ENCODE peak calls at places on chromosomes 13 and 19, in ten cellular contexts. B is neural progenitor cell, A is psoas muscle, L is esophagus squamous epithelium, S is OCI-LY7, Y is cardiac muscle cell, X is fibroblast of pulmonary artery, D is heart left ventricle, H is epithelial cell of esophagus, P is ovary. F is an unnamed sample.

GRCh38 chr13:22454586-22454985 is 726.2 kb upstream of the SGCG start:
- DNase-seq in B (no peak), A (no peak), L (no peak), S (no peak), Y (peak), X (no peak), D (no peak), H (no peak), P (no peak), F (no peak)

GRCh38 chr19:14554382-14554812 is 17.5 kb downstream of the NDUFB7 start:
- DNase-seq in B (no peak), A (no peak), L (no peak), S (no peak), Y (no peak), X (no peak), D (no peak), H (peak), P (no peak), F (no peak)

GRCh38 chr13:99658266-99658991 is 157.2 kb downstream of the TM9SF2 start:
- DNase-seq in B (peak), A (peak), L (no peak), S (no peak), Y (peak), X (peak), D (peak), H (peak), P (peak), F (peak)

GRCh38 chr19:31496076-31496475 is 146.8 kb upstream of the TSHZ3 start:
- DNase-seq in B (no peak), A (no peak), L (no peak), S (no peak), Y (no peak), X (no peak), D (no peak), H (no peak), P (no peak), F (no peak)

GRCh38 chr13:114099191-114099590 is 33.2 kb downstream of the RASA3 start:
- DNase-seq in B (peak), A (peak), L (no peak), S (no peak), Y (peak), X (peak), D (peak), H (peak), P (peak), F (peak)

GRCh38 chr19:56132316-56132822 is 8.7 kb upstream of the ZNF444 start:
- DNase-seq in B (peak), A (no peak), L (no peak), S (no peak), Y (peak), X (peak), D (no peak), H (no peak), P (no peak), F (peak)

GRCh38 chr13:104086205-104086604 is 1020.0 kb upstream of the SLC10A2 start:
- DNase-seq in B (no peak), A (no peak), L (no peak), S (no peak), Y (no peak), X (peak), D (no peak), H (no peak), P (no peak), F (no peak)

GRCh38 chr13:33290421-33290965 is 4.9 kb upstream of the STARD13 start:
- DNase-seq in B (no peak), A (no peak), L (no peak), S (no peak), Y (no peak), X (no peak), D (no peak), H (no peak), P (no peak), F (peak)

GRCh38 chr13:25846227-25846984 is 205.4 kb downstream of the SHISA2 start:
- DNase-seq in B (no peak), A (no peak), L (no peak), S (no peak), Y (no peak), X (no peak), D (no peak), H (peak), P (no peak), F (no peak)

GRCh38 chr13:97220151-97220900 is 1.8 kb upstream of the MBNL2 start:
- DNase-seq in B (no peak), A (no peak), L (no peak), S (no peak), Y (no peak), X (no peak), D (no peak), H (peak), P (no peak), F (no peak)

GRCh38 chr19:6204212-6204611 is 68.7 kb downstream of the ACSBG2 start:
- DNase-seq in B (no peak), A (no peak), L (no peak), S (no peak), Y (no peak), X (peak), D (no peak), H (no peak), P (no peak), F (peak)

GRCh38 chr13:27228131-27228530 is 23.2 kb upstream of the RPL21 start:
- DNase-seq in B (no peak), A (no peak), L (no peak), S (peak), Y (no peak), X (no peak), D (no peak), H (no peak), P (no peak), F (no peak)

GRCh38 chr19:5083547-5083965 is 114.6 kb downstream of the KDM4B start:
- DNase-seq in B (peak), A (peak), L (no peak), S (no peak), Y (no peak), X (peak), D (peak), H (no peak), P (peak), F (no peak)

GRCh38 chr13:64755961-64756360 is 2474.2 kb downstream of the PCDH9 start:
- DNase-seq in B (no peak), A (no peak), L (no peak), S (no peak), Y (no peak), X (peak), D (no peak), H (peak), P (no peak), F (no peak)

GRCh38 chr13:92513672-92514071 is 712.9 kb upstream of the GPC6 start:
- DNase-seq in B (no peak), A (no peak), L (no peak), S (peak), Y (no peak), X (peak), D (no peak), H (peak), P (no peak), F (no peak)

GRCh38 chr13:114161644-114162532 is 17.2 kb upstream of the CFAP97D2 start:
- DNase-seq in B (no peak), A (peak), L (no peak), S (no peak), Y (no peak), X (peak), D (peak), H (peak), P (peak), F (peak)

GRCh38 chr13:33018886-33019285 is 2.7 kb downstream of the KL start:
- DNase-seq in B (no peak), A (no peak), L (no peak), S (no peak), Y (no peak), X (no peak), D (no peak), H (no peak), P (no peak), F (no peak)

GRCh38 chr19:45767410-45767880 is 1.6 kb downstream of the SIX5 start:
- DNase-seq in B (peak), A (peak), L (no peak), S (no peak), Y (peak), X (peak), D (peak), H (peak), P (peak), F (peak)

GRCh38 chr19:16371540-16371986 is 46.9 kb downstream of the KLF2 start:
- DNase-seq in B (no peak), A (peak), L (peak), S (peak), Y (no peak), X (no peak), D (peak), H (no peak), P (no peak), F (no peak)

GRCh38 chr19:44202470-44202869 is 9.9 kb upstream of the ZNF227 start:
- DNase-seq in B (no peak), A (no peak), L (no peak), S (no peak), Y (no peak), X (peak), D (no peak), H (peak), P (no peak), F (peak)

GRCh38 chr19:45142728-45143115 is 18.1 kb downstream of the NKPD1 start:
- DNase-seq in B (no peak), A (no peak), L (no peak), S (no peak), Y (no peak), X (no peak), D (no peak), H (no peak), P (no peak), F (no peak)

GRCh38 chr19:43780706-43781525 is at the start of gene KCNN4:
- DNase-seq in B (no peak), A (no peak), L (peak), S (peak), Y (no peak), X (peak), D (no peak), H (peak), P (no peak), F (peak)

GRCh38 chr13:46184277-46184699 is 2.3 kb upstream of the LCP1 start:
- DNase-seq in B (peak), A (peak), L (no peak), S (peak), Y (peak), X (peak), D (peak), H (no peak), P (no peak), F (no peak)

GRCh38 chr19:3034845-3035541 is 5.9 kb upstream of the TLE2 start:
- DNase-seq in B (peak), A (peak), L (no peak), S (peak), Y (peak), X (peak), D (no peak), H (peak), P (no peak), F (peak)

DNA sequence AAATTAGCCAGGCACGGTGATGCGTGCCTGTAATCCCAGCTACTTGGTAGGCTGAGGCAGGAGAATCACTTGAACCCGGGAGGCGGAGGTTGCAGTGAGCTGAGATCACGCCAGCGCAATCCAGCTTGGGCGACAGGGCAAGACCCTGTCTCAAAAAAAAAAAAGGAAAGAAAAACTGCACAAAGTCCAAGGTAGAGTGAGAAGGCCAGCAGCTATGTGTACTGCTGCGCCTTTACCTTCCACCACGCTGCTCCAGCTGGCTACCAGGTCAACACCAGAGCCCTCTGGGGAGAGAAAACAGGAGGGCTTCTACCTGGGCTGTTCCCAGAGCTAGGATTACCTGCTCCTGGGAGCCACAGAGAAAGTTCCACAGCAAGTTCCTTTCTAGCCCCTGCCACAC is 3.2 kb downstream of the ELL start:
- DNase-seq in B (no peak), A (no peak), L (no peak), S (no peak), Y (no peak), X (no peak), D (no peak), H (no peak), P (no peak), F (no peak)
- H3K4me3 ChIP-seq in B (no peak), A (peak), L (no peak), S (no peak), Y (no peak), X (no peak), D (no peak), H (no peak), P (no peak), F (no peak)

DNA sequence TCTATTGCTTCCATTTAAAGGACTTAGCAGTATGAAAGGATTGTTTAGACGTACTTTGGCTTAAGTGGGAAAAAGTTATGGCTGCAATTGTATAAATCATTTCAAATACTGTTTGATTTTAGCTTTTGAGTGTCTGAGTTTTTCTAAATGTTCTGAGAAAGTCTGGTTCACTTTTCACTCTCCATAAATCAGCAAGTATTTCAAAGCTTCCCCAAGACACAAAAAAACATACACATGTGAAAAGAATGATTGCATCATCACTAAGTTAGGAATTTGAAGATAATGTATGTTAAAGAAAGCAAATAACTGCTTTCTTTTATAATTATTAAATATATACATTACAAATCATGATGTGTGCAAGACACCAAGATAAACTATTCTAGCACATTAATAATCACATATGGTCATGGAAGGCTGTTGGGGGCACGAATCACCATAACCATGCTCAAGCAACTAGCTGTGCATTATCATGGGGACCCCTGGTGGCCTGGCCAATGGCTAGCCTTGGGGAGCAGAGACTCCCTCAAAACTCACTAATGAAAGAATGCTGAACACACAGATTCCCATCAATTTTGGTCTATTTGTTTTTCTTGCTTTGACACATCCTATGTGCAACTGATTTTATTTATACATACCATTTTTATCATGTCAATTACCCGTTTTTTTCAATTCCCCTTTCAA is 111.1 kb downstream of the MIPEP start:
- DNase-seq in B (no peak), A (no peak), L (no peak), S (peak), Y (no peak), X (no peak), D (no peak), H (no peak), P (no peak), F (peak)
- TF ChIP-seq CTCF in B (no peak), A (no peak), L (no peak), S (peak), Y (peak), X (peak), D (peak), H (no peak), P (no peak), F (no peak)

GRCh38 chr13:23902975-23903905 is 5.9 kb upstream of the C1QTNF9B start:
- DNase-seq in B (peak), A (no peak), L (no peak), S (no peak), Y (peak), X (no peak), D (no peak), H (no peak), P (no peak), F (no peak)

GRCh38 chr13:23905766-23906165 is 8.5 kb upstream of the C1QTNF9B start:
- DNase-seq in B (no peak), A (no peak), L (no peak), S (no peak), Y (no peak), X (no peak), D (no peak), H (no peak), P (no peak), F (no peak)

GRCh38 chr13:23901365-23901764 is 4.1 kb upstream of the C1QTNF9B start:
- DNase-seq in B (no peak), A (no peak), L (no peak), S (no peak), Y (no peak), X (no peak), D (no peak), H (peak), P (no peak), F (no peak)

GRCh38 chr13:23899555-23899954 is 2.3 kb upstream of the C1QTNF9B start:
- DNase-seq in B (peak), A (no peak), L (no peak), S (peak), Y (peak), X (peak), D (no peak), H (peak), P (no peak), F (peak)

GRCh38 chr13:23903906-23904280 is 6.6 kb upstream of the C1QTNF9B start:
- DNase-seq in B (peak), A (no peak), L (no peak), S (no peak), Y (no peak), X (no peak), D (no peak), H (no peak), P (no peak), F (no peak)
- H3K4me3 ChIP-seq in B (peak), A (peak), L (peak), S (no peak), Y (no peak), X (no peak), D (peak), H (no peak), P (no peak), F (no peak)

GRCh38 chr19:23817519-23817918 is 58.8 kb upstream of the ZNF681 start:
- DNase-seq in B (peak), A (no peak), L (no peak), S (peak), Y (peak), X (peak), D (no peak), H (peak), P (no peak), F (no peak)
- TF ChIP-seq CTCF in B (peak), A (peak), L (peak), S (peak), Y (peak), X (peak), D (peak), H (peak), P (no peak), F (peak)

GRCh38 chr19:35153701-35154534 is 617 bp upstream of the FXYD5 start:
- DNase-seq in B (peak), A (peak), L (no peak), S (peak), Y (peak), X (peak), D (peak), H (peak), P (no peak), F (peak)
- H3K4me3 ChIP-seq in B (peak), A (peak), L (peak), S (peak), Y (peak), X (peak), D (peak), H (peak), P (peak), F (peak)

GRCh38 chr13:48233097-48233885 is at the start of gene ITM2B:
- DNase-seq in B (peak), A (peak), L (peak), S (peak), Y (peak), X (peak), D (peak), H (peak), P (peak), F (peak)
- TF ChIP-seq CTCF in B (peak), A (peak), L (peak), S (peak), Y (peak), X (peak), D (no peak), H (no peak), P (no peak), F (peak)

GRCh38 chr19:42048992-42049391 is 21.0 kb downstream of the GRIK5 start:
- DNase-seq in B (no peak), A (no peak), L (no peak), S (no peak), Y (no peak), X (no peak), D (no peak), H (peak), P (no peak), F (no peak)
- H3K4me3 ChIP-seq in B (no peak), A (no peak), L (peak), S (no peak), Y (no peak), X (no peak), D (no peak), H (peak), P (no peak), F (no peak)

GRCh38 chr13:74444877-74445479 is 310.8 kb upstream of the KLF12 start:
- DNase-seq in B (no peak), A (no peak), L (no peak), S (no peak), Y (no peak), X (no peak), D (no peak), H (peak), P (no peak), F (peak)
- TF ChIP-seq CTCF in B (no peak), A (no peak), L (no peak), S (no peak), Y (no peak), X (no peak), D (no peak), H (no peak), P (no peak), F (no peak)

GRCh38 chr13:36344886-36345437 is 1.2 kb downstream of the SPART start:
- DNase-seq in B (peak), A (no peak), L (no peak), S (no peak), Y (peak), X (peak), D (no peak), H (peak), P (peak), F (no peak)

GRCh38 chr13:36341718-36342117 is 4.5 kb downstream of the SPART start:
- DNase-seq in B (no peak), A (no peak), L (no peak), S (no peak), Y (no peak), X (peak), D (no peak), H (peak), P (no peak), F (peak)

GRCh38 chr13:36345438-36346221 is 564 bp downstream of the SPART start:
- DNase-seq in B (peak), A (peak), L (no peak), S (no peak), Y (peak), X (peak), D (peak), H (peak), P (peak), F (peak)

GRCh38 chr13:36344173-36344572 is 2.0 kb downstream of the SPART start:
- DNase-seq in B (no peak), A (no peak), L (no peak), S (no peak), Y (no peak), X (peak), D (no peak), H (peak), P (peak), F (peak)

GRCh38 chr13:36343766-36344165 is 2.4 kb downstream of the SPART start:
- DNase-seq in B (no peak), A (no peak), L (no peak), S (no peak), Y (no peak), X (no peak), D (no peak), H (no peak), P (peak), F (no peak)
- H3K4me3 ChIP-seq in B (no peak), A (peak), L (no peak), S (no peak), Y (no peak), X (peak), D (no peak), H (no peak), P (peak), F (peak)

GRCh38 chr13:42875448-42876269 is 94.3 kb downstream of the FAM216B start:
- DNase-seq in B (peak), A (no peak), L (no peak), S (no peak), Y (peak), X (peak), D (no peak), H (no peak), P (peak), F (no peak)
- TF ChIP-seq CTCF in B (peak), A (no peak), L (no peak), S (peak), Y (peak), X (peak), D (no peak), H (no peak), P (peak), F (no peak)

F was measured in AG10803.